ENCODE peak calls at places on chromosomes 12 and 14, in five cellular contexts. Y, H, W, J and A are unnamed samples.

GRCh38 chr14:50045039-50045711 is 71.2 kb downstream of the VCPKMT start:
- DNase-seq in Y (peak), H (peak), W (no peak), J (no peak), A (no peak)

GRCh38 chr14:60204104-60204842 is 39.1 kb upstream of the DHRS7 start:
- DNase-seq in Y (no peak), H (no peak), W (no peak), J (no peak), A (no peak)

GRCh38 chr14:75430106-75430505 is 2.3 kb downstream of the JDP2 start:
- DNase-seq in Y (peak), H (no peak), W (no peak), J (no peak), A (no peak)

GRCh38 chr14:55366271-55366670 is 45.4 kb downstream of the ATG14 start:
- DNase-seq in Y (peak), H (no peak), W (no peak), J (no peak), A (no peak)

GRCh38 chr12:127485528-127485927 is 781.4 kb upstream of the TMEM132C start:
- DNase-seq in Y (peak), H (no peak), W (no peak), J (no peak), A (peak)

GRCh38 chr12:51391047-51391837 is at the start of gene GALNT6:
- DNase-seq in Y (peak), H (peak), W (peak), J (no peak), A (peak)

GRCh38 chr12:80589091-80589490 is 118.3 kb upstream of the MYF6 start:
- DNase-seq in Y (no peak), H (no peak), W (no peak), J (no peak), A (no peak)

GRCh38 chr14:31286456-31287293 is 79.1 kb upstream of the HECTD1 start:
- DNase-seq in Y (no peak), H (no peak), W (no peak), J (peak), A (peak)

GRCh38 chr14:54715244-54715643 is 148.3 kb downstream of the SAMD4A start:
- DNase-seq in Y (no peak), H (no peak), W (no peak), J (no peak), A (no peak)

GRCh38 chr12:2057793-2058408 is 5.1 kb downstream of the CACNA1C start:
- DNase-seq in Y (no peak), H (no peak), W (no peak), J (no peak), A (no peak)

GRCh38 chr12:95077341-95077740 is 3.9 kb upstream of the NR2C1 start:
- DNase-seq in Y (no peak), H (no peak), W (no peak), J (no peak), A (no peak)

GRCh38 chr12:42039146-42039545 is 105.5 kb downstream of the GXYLT1 start:
- DNase-seq in Y (peak), H (no peak), W (no peak), J (no peak), A (no peak)

GRCh38 chr12:57397441-57397840 is 33.4 kb downstream of the R3HDM2 start:
- DNase-seq in Y (no peak), H (no peak), W (no peak), J (no peak), A (no peak)

GRCh38 chr12:26633591-26634210 is 199.3 kb downstream of the ITPR2 start:
- DNase-seq in Y (no peak), H (no peak), W (no peak), J (no peak), A (no peak)

GRCh38 chr12:64714551-64714968 is 44.6 kb downstream of the GNS start:
- DNase-seq in Y (no peak), H (no peak), W (no peak), J (no peak), A (no peak)

GRCh38 chr12:124018526-124018925 is 45.5 kb downstream of the ZNF664 start:
- DNase-seq in Y (no peak), H (no peak), W (no peak), J (no peak), A (no peak)

GRCh38 chr12:2581293-2582045 is 213.3 kb upstream of the FKBP4 start:
- DNase-seq in Y (no peak), H (no peak), W (no peak), J (no peak), A (no peak)

GRCh38 chr12:70070494-70071007 is 172.7 kb upstream of the CNOT2 start:
- DNase-seq in Y (no peak), H (no peak), W (no peak), J (no peak), A (no peak)

GRCh38 chr12:49089831-49090773 is 4.5 kb downstream of the DHH start:
- DNase-seq in Y (peak), H (no peak), W (no peak), J (no peak), A (peak)

GRCh38 chr12:53569174-53569557 is 57.0 kb downstream of the ATF7 start:
- DNase-seq in Y (no peak), H (no peak), W (no peak), J (peak), A (no peak)

GRCh38 chr12:132517740-132518100 is 27.8 kb downstream of the FBRSL1 start:
- DNase-seq in Y (no peak), H (no peak), W (no peak), J (no peak), A (no peak)

GRCh38 chr12:21912318-21912717 is 28.9 kb downstream of the ABCC9 start:
- DNase-seq in Y (no peak), H (no peak), W (no peak), J (no peak), A (no peak)

GRCh38 chr12:56160160-56160763 is 2.1 kb downstream of the MYL6 start:
- DNase-seq in Y (no peak), H (no peak), W (no peak), J (no peak), A (no peak)

GRCh38 chr12:120264511-120265202 is 873 bp downstream of the PXN start:
- DNase-seq in Y (no peak), H (no peak), W (no peak), J (no peak), A (no peak)

GRCh38 chr14:95320076-95320895 is 578 bp upstream of the CLMN start:
- DNase-seq in Y (no peak), H (no peak), W (no peak), J (no peak), A (peak)

GRCh38 chr12:104352106-104352713 is 48.7 kb downstream of the EID3 start:
- DNase-seq in Y (no peak), H (no peak), W (no peak), J (no peak), A (no peak)

GRCh38 chr14:34012369-34012768 is 61.5 kb upstream of the EGLN3 start:
- DNase-seq in Y (no peak), H (no peak), W (no peak), J (no peak), A (no peak)

GRCh38 chr12:21800011-21800410 is 25.5 kb upstream of the KCNJ8 start:
- DNase-seq in Y (no peak), H (no peak), W (no peak), J (no peak), A (no peak)

GRCh38 chr12:31298510-31298904 is 27.4 kb downstream of the SINHCAF start:
- DNase-seq in Y (no peak), H (no peak), W (no peak), J (no peak), A (no peak)

GRCh38 chr14:104937161-104937560 is 12.5 kb downstream of the PLD4 start:
- DNase-seq in Y (no peak), H (no peak), W (no peak), J (no peak), A (no peak)

GRCh38 chr12:46915082-46915481 is 89.3 kb upstream of the SLC38A4 start:
- DNase-seq in Y (peak), H (no peak), W (no peak), J (no peak), A (no peak)

GRCh38 chr14:103206023-103206481 is 82.8 kb downstream of the TNFAIP2 start:
- DNase-seq in Y (no peak), H (peak), W (no peak), J (no peak), A (no peak)

GRCh38 chr12:6871052-6871957 is 1.8 kb downstream of the SPSB2 start:
- DNase-seq in Y (peak), H (peak), W (no peak), J (no peak), A (peak)

GRCh38 chr12:112305951-112306350 is 76.3 kb downstream of the HECTD4 start:
- DNase-seq in Y (no peak), H (no peak), W (no peak), J (no peak), A (no peak)

GRCh38 chr14:78836777-78837176 is 666.6 kb downstream of the NRXN3 start:
- DNase-seq in Y (peak), H (no peak), W (peak), J (peak), A (peak)